ENCODE peak calls at places on chromosome 19, in four cellular contexts. K is body of pancreas, C is stomach, A is mesothelial cell of epicardium. E is an unnamed sample.
A peak's percentile ranks its signal among the peaks of the same experiment; 100 is the strongest.

GRCh38 chr19:56712609-56713008 is 41.1 kb upstream of the ZNF835 start:
- DNase-seq in K (peak; percentile 8), C (no peak), A (no peak), E (no peak)

GRCh38 chr19:34988119-34988518 is 12.0 kb upstream of the GRAMD1A start:
- DNase-seq in A (no peak), K (no peak), C (no peak), E (no peak)

GRCh38 chr19:17286742-17287141 is 5.0 kb downstream of the ANKLE1 start:
- DNase-seq in C (no peak), A (no peak), K (no peak), E (no peak)

GRCh38 chr19:44401108-44401786 is at the start of gene ZNF285:
- DNase-seq in K (peak; percentile 88), C (peak; percentile 84), A (peak; percentile 89), E (peak; percentile 90)

GRCh38 chr19:48372904-48373303 is 8.7 kb downstream of the SYNGR4 start:
- DNase-seq in A (no peak), C (no peak), K (peak; percentile 62), E (no peak)

GRCh38 chr19:3983936-3984583 is 1.2 kb downstream of the EEF2 start:
- DNase-seq in K (no peak), A (no peak), C (no peak), E (no peak)

GRCh38 chr19:1001538-1002166 is 1.4 kb downstream of the GRIN3B start:
- DNase-seq in C (peak; percentile 68), K (peak; percentile 60), A (peak; percentile 83), E (no peak)

GRCh38 chr19:38413416-38413815 is 10.5 kb downstream of the FAM98C start:
- DNase-seq in A (no peak), C (no peak), K (no peak), E (no peak)

GRCh38 chr19:4988770-4989251 is 19.9 kb downstream of the KDM4B start:
- DNase-seq in C (no peak), A (no peak), K (no peak), E (no peak)

DNA sequence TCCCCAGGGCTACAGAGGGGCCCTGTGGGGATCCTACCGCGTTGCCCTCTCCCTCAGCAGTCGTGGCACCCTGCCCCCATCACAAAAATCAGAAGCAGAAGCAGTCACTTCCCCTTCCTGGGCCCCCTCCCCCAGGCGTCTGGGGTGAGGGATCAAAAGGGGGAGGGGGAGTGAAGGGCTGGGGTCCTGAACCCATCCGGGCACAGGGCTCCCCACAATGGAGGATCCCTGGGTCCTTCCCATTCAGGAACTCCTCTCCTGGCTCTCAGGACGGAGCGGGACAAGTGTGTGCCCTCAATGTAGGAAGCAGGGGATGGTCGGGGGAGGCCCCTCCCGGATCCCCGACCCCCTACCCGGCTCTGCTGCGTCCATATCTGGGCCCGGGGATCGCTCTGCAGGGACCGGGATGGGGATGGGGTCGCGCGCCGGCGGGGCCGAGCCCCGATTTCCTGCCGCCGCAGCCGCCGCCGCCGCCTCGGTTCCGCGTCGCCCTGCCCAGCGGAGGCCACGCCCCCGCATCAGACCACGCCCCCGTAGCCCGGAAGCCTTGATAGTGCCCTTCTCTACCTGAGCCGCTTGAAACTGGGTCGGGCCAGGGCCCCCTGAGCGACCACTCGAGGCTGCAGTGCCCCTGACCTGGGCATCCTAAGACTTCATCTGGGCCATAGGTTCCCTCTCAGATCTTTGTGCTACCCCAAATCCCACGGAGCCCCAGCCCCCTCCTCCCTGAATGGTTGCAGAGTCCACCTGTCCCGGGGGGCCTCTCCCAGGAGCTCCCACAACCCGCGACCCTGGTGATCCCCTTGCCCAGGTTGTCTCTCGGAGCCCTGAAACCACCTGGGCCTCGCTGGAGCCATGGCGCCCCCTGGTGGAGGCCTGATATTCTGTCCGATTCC is at the start of gene GMIP:
- DNase-seq in A (peak; percentile 87), C (peak; percentile 88), K (peak; percentile 88), E (peak; percentile 75)
- TF ChIP-seq CTCF in A (peak; percentile 96), C (peak; percentile 82), K (peak; percentile 69), E (peak; percentile 76)

GRCh38 chr19:30563691-30564090 is 191.5 kb downstream of the ZNF536 start:
- DNase-seq in C (no peak), K (no peak), A (no peak), E (no peak)
- TF ChIP-seq CTCF in C (no peak), K (no peak), A (no peak), E (no peak)

DNA sequence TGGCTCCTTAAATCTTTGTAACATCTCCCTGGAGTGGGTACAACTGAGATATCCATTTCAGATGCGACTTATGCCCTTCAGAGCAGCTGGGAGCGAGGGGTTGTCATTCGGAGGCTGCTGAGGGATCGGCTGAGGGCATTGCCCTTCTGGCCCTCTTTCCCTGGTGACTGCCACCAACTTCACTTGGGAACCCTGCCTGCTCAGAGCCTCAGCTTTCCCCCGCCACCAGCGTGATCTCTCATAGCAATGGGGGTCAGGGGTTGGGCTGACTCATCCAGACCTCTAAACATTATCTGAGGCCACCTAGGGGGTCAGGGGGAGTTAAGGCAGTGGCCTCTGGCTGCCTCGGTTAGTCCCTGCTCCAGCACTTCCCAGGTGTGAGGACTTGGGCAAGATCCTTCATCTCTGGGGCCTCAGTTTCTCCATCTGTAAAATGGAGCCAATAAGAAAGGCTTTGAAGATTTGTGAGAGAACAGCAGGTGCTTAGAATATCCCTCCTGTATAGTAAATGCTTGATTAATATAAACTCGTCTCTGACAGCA is 1.1 kb downstream of the PRX start:
- DNase-seq in C (no peak), A (no peak), K (no peak), E (no peak)
- TF ChIP-seq CTCF in C (no peak), A (no peak), K (no peak), E (no peak)

GRCh38 chr19:13101590-13102415 is 855 bp downstream of the LYL1 start:
- DNase-seq in A (no peak), K (no peak), C (no peak), E (no peak)
- TF ChIP-seq CTCF in A (no peak), K (no peak), C (no peak), E (no peak)

DNA sequence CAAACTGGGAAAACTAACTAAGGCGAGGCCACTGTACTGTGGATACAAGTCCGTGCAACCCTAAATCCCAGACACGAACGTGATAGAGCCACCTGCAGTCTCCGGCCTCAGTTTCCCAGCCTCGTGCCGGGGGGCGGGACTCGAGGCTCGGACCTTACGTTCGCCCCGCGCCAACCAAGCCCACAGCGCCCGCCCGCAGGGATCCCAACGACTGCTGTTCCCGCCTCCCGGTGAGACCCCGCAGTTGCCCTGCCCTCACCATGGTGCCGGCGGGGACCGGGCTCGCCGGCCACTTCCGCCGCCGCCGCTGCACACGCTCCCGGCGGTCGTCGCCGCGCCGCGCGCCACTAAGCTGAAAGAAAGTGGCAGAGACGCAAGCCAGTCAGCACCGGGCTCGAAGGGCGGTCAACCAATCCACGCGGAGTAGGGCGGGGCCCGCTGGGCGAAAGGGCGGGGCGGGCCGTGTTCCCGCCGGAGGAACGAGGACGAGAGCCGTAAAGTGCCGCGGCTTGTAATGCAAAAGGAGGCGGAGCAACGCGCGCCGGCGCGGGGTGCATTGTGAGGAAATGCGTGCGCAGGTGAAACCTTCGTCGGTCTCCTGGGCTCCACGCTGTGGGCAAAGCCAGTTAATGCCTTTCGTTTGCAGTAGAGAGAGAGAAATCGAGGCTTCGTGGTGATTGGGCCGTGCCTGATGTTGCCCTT is at the start of gene LSM4:
- DNase-seq in A (peak; percentile 99), K (peak; percentile 99), C (peak; percentile 100), E (peak; percentile 99)
- TF ChIP-seq CTCF in A (no peak), K (peak; percentile 69), C (peak; percentile 32), E (no peak)

GRCh38 chr19:32336259-32337111 is 8.9 kb upstream of the ZNF507 start:
- DNase-seq in K (no peak), C (no peak), A (no peak), E (no peak)
- TF ChIP-seq CTCF in K (no peak), C (no peak), A (no peak), E (no peak)